ENCODE peak calls at places on chromosomes 4 and X, in eight cellular contexts. One of them, this sample, is unnamed.

GRCh38 chr4:119781044-119781443 is 152.4 kb upstream of the PDE5A start:
- DNase-seq in uterus: no peak
- DNase-seq in astrocyte of the cerebellum: no peak
- DNase-seq in RWPE1: no peak
- DNase-seq in OCI-LY7: no peak
- DNase-seq in A673: no peak
- DNase-seq in neural progenitor cell: no peak
- DNase-seq in WERI-Rb-1: no peak
- DNase-seq in this sample: no peak

GRCh38 chr4:78150465-78150864 is 93.3 kb downstream of the FRAS1 start:
- DNase-seq in RWPE1: no peak
- DNase-seq in A673: no peak
- DNase-seq in astrocyte of the cerebellum: no peak
- DNase-seq in neural progenitor cell: no peak
- DNase-seq in uterus: no peak
- DNase-seq in WERI-Rb-1: no peak
- DNase-seq in OCI-LY7: no peak
- DNase-seq in this sample: no peak

GRCh38 chr4:110636677-110637407 is 14.0 kb upstream of the PITX2 start:
- DNase-seq in astrocyte of the cerebellum: no peak
- DNase-seq in uterus: no peak
- DNase-seq in A673: peak; percentile 74
- DNase-seq in RWPE1: no peak
- DNase-seq in WERI-Rb-1: peak; percentile 32
- DNase-seq in neural progenitor cell: peak; percentile 85
- DNase-seq in OCI-LY7: no peak
- DNase-seq in this sample: no peak

GRCh38 chrX:39975094-39975865 is 122.5 kb downstream of the BCOR start:
- DNase-seq in A673: no peak
- DNase-seq in OCI-LY7: no peak
- DNase-seq in RWPE1: peak; percentile 73
- DNase-seq in astrocyte of the cerebellum: no peak
- DNase-seq in uterus: no peak
- DNase-seq in neural progenitor cell: no peak
- DNase-seq in WERI-Rb-1: no peak
- DNase-seq in this sample: no peak

GRCh38 chr4:164874791-164875190 is 2.2 kb upstream of the APELA start:
- DNase-seq in astrocyte of the cerebellum: no peak
- DNase-seq in WERI-Rb-1: no peak
- DNase-seq in A673: no peak
- DNase-seq in RWPE1: peak; percentile 17
- DNase-seq in uterus: no peak
- DNase-seq in OCI-LY7: no peak
- DNase-seq in neural progenitor cell: peak; percentile 7
- DNase-seq in this sample: no peak

GRCh38 chr4:61336911-61337310 is 136.8 kb downstream of the ADGRL3 start:
- DNase-seq in astrocyte of the cerebellum: no peak
- DNase-seq in OCI-LY7: no peak
- DNase-seq in WERI-Rb-1: no peak
- DNase-seq in uterus: no peak
- DNase-seq in A673: no peak
- DNase-seq in RWPE1: no peak
- DNase-seq in neural progenitor cell: peak; percentile 71
- DNase-seq in this sample: no peak

GRCh38 chrX:85992811-85993229 is 54.5 kb downstream of the CHM start:
- DNase-seq in astrocyte of the cerebellum: peak; percentile 4
- DNase-seq in RWPE1: peak; percentile 9
- DNase-seq in uterus: no peak
- DNase-seq in WERI-Rb-1: peak; percentile 27
- DNase-seq in neural progenitor cell: no peak
- DNase-seq in OCI-LY7: no peak
- DNase-seq in A673: peak; percentile 62
- DNase-seq in this sample: no peak

GRCh38 chr4:52704133-52704532 is 45.0 kb upstream of the USP46 start:
- DNase-seq in astrocyte of the cerebellum: no peak
- DNase-seq in A673: no peak
- DNase-seq in neural progenitor cell: no peak
- DNase-seq in WERI-Rb-1: no peak
- DNase-seq in uterus: no peak
- DNase-seq in RWPE1: no peak
- DNase-seq in OCI-LY7: no peak
- DNase-seq in this sample: no peak

GRCh38 chr4:32790803-32791202 is 2070.6 kb downstream of the PCDH7 start:
- DNase-seq in RWPE1: no peak
- DNase-seq in A673: no peak
- DNase-seq in OCI-LY7: no peak
- DNase-seq in WERI-Rb-1: peak; percentile 47
- DNase-seq in neural progenitor cell: no peak
- DNase-seq in uterus: no peak
- DNase-seq in astrocyte of the cerebellum: no peak
- DNase-seq in this sample: no peak

GRCh38 chr4:142353149-142353738 is 492.9 kb downstream of the INPP4B start:
- DNase-seq in WERI-Rb-1: no peak
- DNase-seq in OCI-LY7: peak; percentile 44
- DNase-seq in uterus: no peak
- DNase-seq in RWPE1: peak; percentile 36
- DNase-seq in A673: peak; percentile 70
- DNase-seq in neural progenitor cell: peak; percentile 85
- DNase-seq in astrocyte of the cerebellum: peak; percentile 72
- DNase-seq in this sample: no peak

DNA sequence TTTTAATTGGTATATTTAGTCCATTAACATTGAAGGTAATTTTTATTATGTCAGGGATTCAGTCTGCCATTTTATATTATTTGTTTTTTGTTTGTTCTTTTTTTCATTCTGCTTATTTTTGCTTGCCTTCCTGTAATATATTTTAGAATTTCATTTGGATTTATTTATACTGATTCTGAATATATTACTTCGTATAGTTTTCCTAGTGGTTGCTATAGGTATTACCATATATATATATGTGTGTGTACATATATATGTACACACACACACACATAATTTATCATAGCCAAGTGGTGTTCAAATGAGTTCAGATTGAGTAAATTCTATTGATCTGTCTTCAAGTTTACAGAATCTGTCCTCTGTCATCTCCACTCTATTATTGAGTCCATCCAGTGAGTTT is 11.2 kb downstream of the CITED1 start:
- DNase-seq in uterus: no peak
- DNase-seq in OCI-LY7: no peak
- DNase-seq in astrocyte of the cerebellum: no peak
- DNase-seq in A673: no peak
- DNase-seq in neural progenitor cell: no peak
- DNase-seq in RWPE1: no peak
- DNase-seq in WERI-Rb-1: no peak
- DNase-seq in this sample: no peak
- TF ChIP-seq CTCF in uterus: no peak
- TF ChIP-seq CTCF in OCI-LY7: no peak
- TF ChIP-seq CTCF in astrocyte of the cerebellum: no peak
- TF ChIP-seq CTCF in A673: peak; percentile 33
- TF ChIP-seq CTCF in neural progenitor cell: no peak
- TF ChIP-seq CTCF in RWPE1: no peak
- TF ChIP-seq CTCF in WERI-Rb-1: no peak
- TF ChIP-seq CTCF in this sample: no peak

DNA sequence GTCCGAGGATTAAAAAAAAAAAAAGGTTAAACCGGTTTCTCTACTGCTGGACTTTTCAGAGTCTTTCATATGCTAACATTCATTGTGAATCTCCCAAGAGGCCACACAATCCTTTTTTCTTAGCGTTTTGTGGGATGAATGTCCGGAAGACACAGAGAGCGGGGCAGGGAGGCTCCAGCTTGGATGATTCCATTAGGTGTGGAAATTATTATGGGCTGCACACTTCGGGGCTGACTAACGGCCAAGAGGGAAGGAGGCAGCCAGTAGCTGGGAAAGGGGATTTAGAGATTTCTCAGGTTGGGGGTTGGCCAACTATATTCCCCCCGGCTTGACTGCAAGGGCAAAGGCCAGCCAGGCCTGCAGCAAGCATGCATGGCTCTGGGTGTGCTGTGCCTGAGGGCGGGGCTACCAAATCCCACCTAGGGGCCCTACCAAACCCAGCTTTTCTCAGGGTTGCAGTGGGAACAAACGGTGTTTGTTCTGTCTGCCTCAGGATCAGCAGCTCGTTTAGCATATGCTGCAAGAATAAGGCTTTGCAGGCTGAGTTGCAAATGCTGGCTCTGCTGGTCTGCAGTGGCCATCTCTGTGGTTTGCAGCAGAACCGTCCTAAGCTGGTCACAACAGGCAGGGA is 28.6 kb downstream of the NYX start:
- DNase-seq in A673: no peak
- DNase-seq in RWPE1: no peak
- DNase-seq in neural progenitor cell: peak; percentile 91
- DNase-seq in OCI-LY7: no peak
- DNase-seq in astrocyte of the cerebellum: no peak
- DNase-seq in uterus: no peak
- DNase-seq in WERI-Rb-1: peak; percentile 19
- DNase-seq in this sample: no peak
- TF ChIP-seq CTCF in A673: no peak
- TF ChIP-seq CTCF in RWPE1: no peak
- TF ChIP-seq CTCF in neural progenitor cell: no peak
- TF ChIP-seq CTCF in OCI-LY7: no peak
- TF ChIP-seq CTCF in astrocyte of the cerebellum: no peak
- TF ChIP-seq CTCF in uterus: no peak
- TF ChIP-seq CTCF in WERI-Rb-1: no peak
- TF ChIP-seq CTCF in this sample: no peak

GRCh38 chr4:73410916-73411730 is 7.0 kb downstream of the ALB start:
- DNase-seq in neural progenitor cell: no peak
- DNase-seq in OCI-LY7: no peak
- DNase-seq in astrocyte of the cerebellum: no peak
- DNase-seq in A673: no peak
- DNase-seq in WERI-Rb-1: no peak
- DNase-seq in RWPE1: no peak
- DNase-seq in uterus: no peak
- DNase-seq in this sample: no peak

GRCh38 chr4:73409978-73410588 is 6.0 kb downstream of the ALB start:
- DNase-seq in RWPE1: no peak
- DNase-seq in A673: no peak
- DNase-seq in uterus: no peak
- DNase-seq in neural progenitor cell: no peak
- DNase-seq in astrocyte of the cerebellum: no peak
- DNase-seq in OCI-LY7: no peak
- DNase-seq in WERI-Rb-1: no peak
- DNase-seq in this sample: no peak

GRCh38 chr4:73408181-73408867 is 4.2 kb downstream of the ALB start:
- DNase-seq in A673: no peak
- DNase-seq in uterus: no peak
- DNase-seq in WERI-Rb-1: no peak
- DNase-seq in astrocyte of the cerebellum: no peak
- DNase-seq in neural progenitor cell: no peak
- DNase-seq in OCI-LY7: no peak
- DNase-seq in RWPE1: no peak
- DNase-seq in this sample: no peak

GRCh38 chr4:73407227-73407673 is 3.2 kb downstream of the ALB start:
- DNase-seq in astrocyte of the cerebellum: no peak
- DNase-seq in neural progenitor cell: no peak
- DNase-seq in A673: no peak
- DNase-seq in OCI-LY7: no peak
- DNase-seq in WERI-Rb-1: no peak
- DNase-seq in uterus: no peak
- DNase-seq in RWPE1: no peak
- DNase-seq in this sample: no peak

GRCh38 chr4:73409012-73409862 is 5.2 kb downstream of the ALB start:
- DNase-seq in astrocyte of the cerebellum: no peak
- DNase-seq in A673: no peak
- DNase-seq in uterus: no peak
- DNase-seq in WERI-Rb-1: no peak
- DNase-seq in neural progenitor cell: no peak
- DNase-seq in RWPE1: no peak
- DNase-seq in OCI-LY7: no peak
- DNase-seq in this sample: no peak
- TF ChIP-seq CTCF in astrocyte of the cerebellum: no peak
- TF ChIP-seq CTCF in A673: no peak
- TF ChIP-seq CTCF in uterus: no peak
- TF ChIP-seq CTCF in WERI-Rb-1: no peak
- TF ChIP-seq CTCF in neural progenitor cell: no peak
- TF ChIP-seq CTCF in RWPE1: no peak
- TF ChIP-seq CTCF in OCI-LY7: no peak
- TF ChIP-seq CTCF in this sample: no peak

GRCh38 chrX:1244164-1245076 is 24.2 kb upstream of the CSF2RA start:
- DNase-seq in uterus: no peak
- DNase-seq in neural progenitor cell: peak; percentile 87
- DNase-seq in astrocyte of the cerebellum: no peak
- DNase-seq in A673: peak; percentile 42
- DNase-seq in RWPE1: no peak
- DNase-seq in WERI-Rb-1: peak; percentile 54
- DNase-seq in OCI-LY7: peak; percentile 57
- DNase-seq in this sample: no peak
- TF ChIP-seq CTCF in uterus: no peak
- TF ChIP-seq CTCF in neural progenitor cell: peak; percentile 59
- TF ChIP-seq CTCF in astrocyte of the cerebellum: no peak
- TF ChIP-seq CTCF in A673: peak; percentile 34
- TF ChIP-seq CTCF in RWPE1: no peak
- TF ChIP-seq CTCF in WERI-Rb-1: peak; percentile 22
- TF ChIP-seq CTCF in OCI-LY7: peak; percentile 62
- TF ChIP-seq CTCF in this sample: no peak

DNA sequence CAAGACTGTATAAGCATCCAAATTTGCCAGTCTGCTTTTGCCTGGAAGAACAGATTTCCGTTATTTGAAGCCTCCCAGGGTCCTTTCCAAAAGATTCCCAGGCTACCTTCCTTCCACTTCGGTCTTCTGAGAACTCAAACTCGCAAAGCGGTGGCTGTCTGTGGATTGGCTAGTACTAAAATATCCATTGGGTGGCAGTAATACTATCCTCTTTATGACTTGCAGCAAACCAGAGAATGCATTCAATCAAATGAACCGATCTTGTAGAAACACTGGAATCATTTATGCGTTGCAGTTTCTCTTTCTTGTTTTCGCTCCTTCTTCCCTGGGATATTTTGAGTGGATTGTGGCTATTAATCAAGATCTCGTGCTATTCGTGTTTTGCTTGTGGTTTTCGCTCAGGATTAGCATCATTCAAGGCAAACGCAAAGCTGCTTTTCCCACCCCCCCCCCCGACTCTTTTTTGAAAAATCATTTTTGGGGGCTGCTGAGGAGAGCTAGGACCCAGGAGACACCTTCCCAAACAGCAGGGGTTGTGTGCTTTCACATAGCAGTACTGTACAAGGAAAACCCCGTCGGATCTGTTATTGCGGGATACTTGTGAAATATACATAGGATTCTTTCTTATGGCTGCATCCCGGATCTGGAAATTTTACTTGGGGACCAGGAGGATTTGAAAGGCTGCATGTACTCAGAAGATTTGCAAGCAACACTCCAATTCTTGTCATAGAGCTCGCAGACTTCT is at the start of gene IL1RAPL1:
- DNase-seq in WERI-Rb-1: peak; percentile 8
- DNase-seq in OCI-LY7: no peak
- DNase-seq in A673: peak; percentile 41
- DNase-seq in astrocyte of the cerebellum: peak; percentile 49
- DNase-seq in uterus: no peak
- DNase-seq in RWPE1: peak; percentile 18
- DNase-seq in neural progenitor cell: peak; percentile 42
- DNase-seq in this sample: no peak
- TF ChIP-seq CTCF in WERI-Rb-1: peak; percentile 17
- TF ChIP-seq CTCF in OCI-LY7: no peak
- TF ChIP-seq CTCF in A673: peak; percentile 40
- TF ChIP-seq CTCF in astrocyte of the cerebellum: peak; percentile 32
- TF ChIP-seq CTCF in uterus: no peak
- TF ChIP-seq CTCF in RWPE1: peak; percentile 24
- TF ChIP-seq CTCF in neural progenitor cell: peak; percentile 22
- TF ChIP-seq CTCF in this sample: no peak

This sample was measured in activated B cell treated with CpG ODN at 0.5 μM for 24 hours.